ENCODE peak calls at places on chromosomes 4 and X, in six cellular contexts. C is AG08395, A is right atrium auricular region, D is lung microvascular endothelial cell, I is brain microvascular endothelial cell, Z is GM04504. H is an unnamed sample.

GRCh38 chr4:140755811-140756291 is 334 bp downstream of the TBC1D9 start:
- DNase-seq in A (peak; percentile 61), Z (no peak), C (peak; percentile 48), D (peak; percentile 60), I (no peak), H (peak; percentile 12)

GRCh38 chrX:153871946-153872878 is 13.8 kb downstream of the L1CAM start:
- DNase-seq in D (no peak), I (no peak), C (no peak), Z (no peak), A (no peak), H (no peak)

GRCh38 chrX:22795680-22796079 is 204.1 kb upstream of the DDX53 start:
- DNase-seq in I (no peak), A (no peak), Z (no peak), D (no peak), C (no peak), H (no peak)

GRCh38 chr4:186017801-186018200 is 51.2 kb upstream of the TLR3 start:
- DNase-seq in D (no peak), C (no peak), A (peak; percentile 40), Z (no peak), I (no peak), H (no peak)

GRCh38 chr4:7067147-7067522 is 729 bp downstream of the GRPEL1 start:
- DNase-seq in Z (no peak), C (peak; percentile 38), D (peak; percentile 59), I (no peak), A (peak; percentile 70), H (no peak)

GRCh38 chr4:128565565-128566186 is 243.8 kb upstream of the JADE1 start:
- DNase-seq in Z (no peak), C (peak; percentile 31), I (no peak), A (peak; percentile 67), D (peak; percentile 60), H (no peak)

GRCh38 chr4:80767944-80768343 is 262.6 kb upstream of the BMP3 start:
- DNase-seq in I (no peak), A (no peak), Z (no peak), D (no peak), C (peak; percentile 5), H (no peak)

GRCh38 chrX:57587062-57587461 is 4.7 kb upstream of the ZXDB start:
- DNase-seq in Z (no peak), I (no peak), A (no peak), C (no peak), D (no peak), H (no peak)

GRCh38 chrX:132876509-132876837 is 82.0 kb downstream of the HS6ST2 start:
- DNase-seq in A (no peak), C (no peak), D (no peak), I (no peak), Z (no peak), H (no peak)

GRCh38 chr4:56215901-56216300 is 171.4 kb downstream of the AASDH start:
- DNase-seq in D (peak; percentile 34), A (no peak), Z (peak; percentile 3), C (peak; percentile 29), I (peak; percentile 47), H (no peak)